ENCODE peak calls at places on chromosomes 7 and 10, in four cellular contexts. B is left lung, S is cardiac muscle cell, Y is fibroblast of lung. W is an unnamed sample.

GRCh38 chr10:79377557-79378382 is 30.5 kb downstream of the PPIF start:
- DNase-seq in B (no peak), Y (no peak), S (no peak), W (peak; percentile 29)

GRCh38 chr7:149011491-149011890 is 16.8 kb downstream of the PDIA4 start:
- DNase-seq in B (no peak), S (no peak), Y (no peak), W (no peak)

GRCh38 chr10:88186335-88186734 is 322.9 kb downstream of the PTEN start:
- DNase-seq in Y (peak; percentile 79), B (no peak), S (peak; percentile 65), W (no peak)

GRCh38 chr10:31832261-31832660 is 96.4 kb downstream of the ARHGAP12 start:
- DNase-seq in Y (no peak), S (no peak), B (no peak), W (no peak)

GRCh38 chr10:69899727-69900595 is 98.3 kb downstream of the COL13A1 start:
- DNase-seq in Y (no peak), S (no peak), B (no peak), W (no peak)

GRCh38 chr7:22683379-22683778 is 43.6 kb upstream of the IL6 start:
- DNase-seq in S (no peak), Y (no peak), B (no peak), W (no peak)

GRCh38 chr10:126013489-126014281 is 117.3 kb downstream of the FANK1 start:
- DNase-seq in S (peak; percentile 54), Y (peak; percentile 90), B (no peak), W (no peak)

GRCh38 chr7:50674299-50674698 is 108.4 kb downstream of the GRB10 start:
- DNase-seq in S (no peak), B (no peak), Y (no peak), W (no peak)

GRCh38 chr10:108454793-108455192 is 1290.3 kb upstream of the SORCS1 start:
- DNase-seq in S (no peak), Y (no peak), B (no peak), W (no peak)

GRCh38 chr7:47651355-47652317 is 69.7 kb upstream of the TNS3 start:
- DNase-seq in B (no peak), Y (peak; percentile 98), S (peak; percentile 97), W (no peak)

GRCh38 chr7:35519971-35520809 is 174.7 kb downstream of the HERPUD2 start:
- DNase-seq in S (peak; percentile 89), Y (peak; percentile 71), B (no peak), W (peak; percentile 67)

GRCh38 chr10:127907411-127908105 is 655 bp downstream of the PTPRE start:
- DNase-seq in Y (peak; percentile 18), S (peak; percentile 80), B (peak; percentile 85), W (peak; percentile 68)

GRCh38 chr10:58044072-58044471 is 223.6 kb downstream of the IPMK start:
- DNase-seq in B (no peak), Y (no peak), S (peak; percentile 52), W (no peak)

GRCh38 chr7:2255145-2256139 is 13.4 kb downstream of the NUDT1 start:
- DNase-seq in S (no peak), Y (no peak), B (peak; percentile 66), W (no peak)

GRCh38 chr7:38796636-38797501 is 112.1 kb downstream of the VPS41 start:
- DNase-seq in B (no peak), S (peak; percentile 65), Y (peak; percentile 76), W (no peak)

GRCh38 chr7:98733036-98733435 is 116.0 kb downstream of the NPTX2 start:
- DNase-seq in Y (peak; percentile 1), S (peak; percentile 17), B (no peak), W (no peak)

GRCh38 chr7:85471740-85472139 is 284.9 kb upstream of the SEMA3D start:
- DNase-seq in Y (peak; percentile 76), S (peak; percentile 21), B (no peak), W (no peak)

GRCh38 chr7:98335411-98335977 is 54.0 kb downstream of the BRI3 start:
- DNase-seq in Y (no peak), S (no peak), B (no peak), W (no peak)

GRCh38 chr10:17527530-17528146 is 73.2 kb upstream of the ST8SIA6 start:
- DNase-seq in Y (peak; percentile 91), B (no peak), S (peak; percentile 89), W (no peak)
- H3K27ac ChIP-seq in Y (peak overlapping the region; percentile 49), B (no peak overlapping the region), S (no peak overlapping the region), W (no peak overlapping the region)

GRCh38 chr10:122241836-122242235 is 29.3 kb upstream of the BTBD16 start:
- DNase-seq in S (no peak), B (no peak), Y (no peak), W (no peak)
- H3K36me3 ChIP-seq in S (peaks cover 56% of the 10 kb centered on the region), B (no peaks in the 10 kb centered on the region), Y (peaks cover 2% of the 10 kb centered on the region), W (peaks cover 100% of the 10 kb centered on the region)

DNA sequence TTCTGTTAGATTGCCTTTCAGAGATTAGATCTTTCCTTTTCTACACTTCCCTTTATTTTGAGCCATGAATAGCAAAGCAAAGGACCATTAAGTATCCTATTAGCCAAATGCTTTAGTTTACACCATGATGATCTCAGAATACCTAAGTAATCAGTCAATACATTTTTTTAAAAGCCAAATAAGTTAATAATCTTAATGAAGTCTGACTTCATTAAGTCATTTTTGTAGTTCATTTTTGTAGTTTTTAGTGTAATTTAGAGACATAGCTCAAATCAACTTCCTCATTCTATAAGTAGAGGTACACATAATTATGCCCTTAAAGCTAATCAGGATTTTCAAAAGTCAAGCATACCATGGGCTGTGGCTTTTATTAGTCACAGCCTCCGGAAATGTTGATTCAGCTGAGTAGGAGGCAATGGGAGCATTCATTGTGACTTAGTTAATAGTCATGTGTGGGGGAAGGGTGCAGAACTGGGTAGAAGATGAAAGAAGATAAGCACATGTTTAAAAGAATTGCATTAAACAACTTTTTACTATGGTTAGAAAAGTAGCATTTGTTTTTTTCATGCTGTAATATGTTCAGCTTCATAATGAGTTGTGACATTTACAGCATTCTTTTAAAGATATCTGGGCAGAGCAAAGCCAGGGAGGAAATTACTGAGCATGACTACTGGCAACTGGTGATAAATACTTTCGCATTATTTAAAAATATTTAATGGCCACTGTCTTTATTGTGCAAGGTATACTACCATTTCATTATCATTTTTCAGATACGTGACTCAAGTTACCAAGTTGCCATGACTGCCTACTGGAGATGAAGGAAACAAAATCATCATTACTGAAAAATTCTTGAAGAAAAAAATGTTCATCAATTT is 57.3 kb upstream of the CCDC71L start:
- DNase-seq in B (no peak), S (peak; percentile 98), Y (peak; percentile 93), W (no peak)
- H3K27ac ChIP-seq in B (peak overlapping the region; percentile 81), S (no peak overlapping the region), Y (peak overlapping the region; percentile 80), W (peak overlapping the region; percentile 24)

GRCh38 chr7:5523052-5523711 is 99.5 kb upstream of the TNRC18 start:
- DNase-seq in Y (peak; percentile 44), S (peak; percentile 71), B (no peak), W (no peak)
- H3K36me3 ChIP-seq in Y (peaks cover 21% of the 10 kb centered on the region), S (peaks cover 22% of the 10 kb centered on the region), B (peaks cover 7% of the 10 kb centered on the region), W (peaks cover 30% of the 10 kb centered on the region)

W was measured in lower lobe of right lung.